ENCODE peak calls at places on chromosome 17, in six cellular contexts. One of them, this sample, is unnamed.

GRCh38 chr17:80051681-80052080 is 15.2 kb downstream of the CCDC40 start:
- DNase-seq in HFF-Myc: no peak
- DNase-seq in Panc1: no peak
- DNase-seq in MM.1S: no peak
- DNase-seq in AG04450: no peak
- DNase-seq in H1: no peak
- DNase-seq in this sample: no peak

GRCh38 chr17:45201457-45201856 is 20.2 kb upstream of the FMNL1 start:
- DNase-seq in Panc1: no peak
- DNase-seq in HFF-Myc: no peak
- DNase-seq in H1: no peak
- DNase-seq in AG04450: no peak
- DNase-seq in MM.1S: no peak
- DNase-seq in this sample: no peak

GRCh38 chr17:44865921-44866320 is 18.2 kb downstream of the HIGD1B start:
- DNase-seq in HFF-Myc: peak; percentile 40
- DNase-seq in H1: no peak
- DNase-seq in MM.1S: no peak
- DNase-seq in Panc1: no peak
- DNase-seq in AG04450: no peak
- DNase-seq in this sample: peak; percentile 53

GRCh38 chr17:39364236-39365025 is 37.0 kb downstream of the FBXL20 start:
- DNase-seq in Panc1: no peak
- DNase-seq in MM.1S: no peak
- DNase-seq in HFF-Myc: no peak
- DNase-seq in AG04450: no peak
- DNase-seq in H1: no peak
- DNase-seq in this sample: no peak

GRCh38 chr17:4706121-4706520 is 2.2 kb upstream of the PELP1 start:
- DNase-seq in Panc1: no peak
- DNase-seq in MM.1S: no peak
- DNase-seq in AG04450: no peak
- DNase-seq in H1: no peak
- DNase-seq in HFF-Myc: no peak
- DNase-seq in this sample: no peak

GRCh38 chr17:50049636-50050035 is 6.3 kb upstream of the ITGA3 start:
- DNase-seq in AG04450: no peak
- DNase-seq in Panc1: no peak
- DNase-seq in HFF-Myc: no peak
- DNase-seq in H1: no peak
- DNase-seq in MM.1S: no peak
- DNase-seq in this sample: no peak

GRCh38 chr17:76281573-76282371 is 16.6 kb downstream of the UBALD2 start:
- DNase-seq in Panc1: no peak
- DNase-seq in AG04450: no peak
- DNase-seq in HFF-Myc: no peak
- DNase-seq in H1: no peak
- DNase-seq in MM.1S: no peak
- DNase-seq in this sample: no peak

GRCh38 chr17:35560703-35561102 is at the start of gene SLFN14:
- DNase-seq in Panc1: no peak
- DNase-seq in AG04450: no peak
- DNase-seq in HFF-Myc: no peak
- DNase-seq in MM.1S: no peak
- DNase-seq in H1: no peak
- DNase-seq in this sample: no peak

GRCh38 chr17:30095507-30096244 is 20.9 kb upstream of the NSRP1 start:
- DNase-seq in Panc1: peak; percentile 61
- DNase-seq in HFF-Myc: no peak
- DNase-seq in MM.1S: peak; percentile 43
- DNase-seq in H1: no peak
- DNase-seq in AG04450: peak; percentile 61
- DNase-seq in this sample: peak; percentile 49

GRCh38 chr17:29778936-29779811 is 150.9 kb downstream of the SSH2 start:
- DNase-seq in Panc1: peak; percentile 35
- DNase-seq in AG04450: no peak
- DNase-seq in H1: no peak
- DNase-seq in HFF-Myc: peak; percentile 26
- DNase-seq in MM.1S: peak; percentile 59
- DNase-seq in this sample: no peak

GRCh38 chr17:16215965-16216316 is 607 bp upstream of the NCOR1 start:
- DNase-seq in H1: no peak
- DNase-seq in HFF-Myc: no peak
- DNase-seq in MM.1S: peak; percentile 78
- DNase-seq in Panc1: no peak
- DNase-seq in AG04450: no peak
- DNase-seq in this sample: no peak

GRCh38 chr17:77487677-77488530 is 347.1 kb downstream of the SEC14L1 start:
- DNase-seq in AG04450: no peak
- DNase-seq in Panc1: no peak
- DNase-seq in MM.1S: no peak
- DNase-seq in H1: no peak
- DNase-seq in HFF-Myc: no peak
- DNase-seq in this sample: no peak

GRCh38 chr17:79781691-79782575 is 4.0 kb downstream of the CBX2 start:
- DNase-seq in Panc1: no peak
- DNase-seq in AG04450: no peak
- DNase-seq in H1: no peak
- DNase-seq in HFF-Myc: no peak
- DNase-seq in MM.1S: no peak
- DNase-seq in this sample: no peak

GRCh38 chr17:70872194-70872593 is 702.9 kb downstream of the KCNJ2 start:
- DNase-seq in HFF-Myc: no peak
- DNase-seq in H1: no peak
- DNase-seq in MM.1S: no peak
- DNase-seq in Panc1: no peak
- DNase-seq in AG04450: no peak
- DNase-seq in this sample: no peak

GRCh38 chr17:63358956-63359355 is 87.2 kb downstream of the CYB561 start:
- DNase-seq in MM.1S: no peak
- DNase-seq in HFF-Myc: no peak
- DNase-seq in AG04450: no peak
- DNase-seq in Panc1: no peak
- DNase-seq in H1: no peak
- DNase-seq in this sample: no peak

GRCh38 chr17:4788807-4789700 is at the start of gene GLTPD2:
- DNase-seq in Panc1: no peak
- DNase-seq in AG04450: no peak
- DNase-seq in HFF-Myc: no peak
- DNase-seq in H1: no peak
- DNase-seq in MM.1S: no peak
- DNase-seq in this sample: no peak

GRCh38 chr17:80362428-80363119 is 52.4 kb upstream of the ENDOV start:
- DNase-seq in AG04450: no peak
- DNase-seq in Panc1: no peak
- DNase-seq in HFF-Myc: peak; percentile 7
- DNase-seq in H1: no peak
- DNase-seq in MM.1S: no peak
- DNase-seq in this sample: no peak

GRCh38 chr17:59149051-59149450 is 5.9 kb downstream of the SKA2 start:
- DNase-seq in H1: no peak
- DNase-seq in MM.1S: no peak
- DNase-seq in HFF-Myc: no peak
- DNase-seq in Panc1: no peak
- DNase-seq in AG04450: no peak
- DNase-seq in this sample: no peak

GRCh38 chr17:81109957-81110356 is 55.4 kb upstream of the PVALEF start:
- DNase-seq in Panc1: no peak
- DNase-seq in MM.1S: no peak
- DNase-seq in AG04450: no peak
- DNase-seq in H1: no peak
- DNase-seq in HFF-Myc: no peak
- DNase-seq in this sample: no peak

GRCh38 chr17:81064746-81065475 is 30.0 kb downstream of the BAIAP2 start:
- DNase-seq in HFF-Myc: no peak
- DNase-seq in MM.1S: no peak
- DNase-seq in H1: no peak
- DNase-seq in AG04450: no peak
- DNase-seq in Panc1: no peak
- DNase-seq in this sample: peak; percentile 63

GRCh38 chr17:55177159-55177913 is 87.4 kb upstream of the HLF start:
- DNase-seq in MM.1S: no peak
- DNase-seq in HFF-Myc: peak; percentile 16
- DNase-seq in Panc1: no peak
- DNase-seq in AG04450: no peak
- DNase-seq in H1: no peak
- DNase-seq in this sample: no peak

GRCh38 chr17:56866496-56866895 is 32.5 kb downstream of the DGKE start:
- DNase-seq in HFF-Myc: no peak
- DNase-seq in AG04450: no peak
- DNase-seq in Panc1: no peak
- DNase-seq in MM.1S: no peak
- DNase-seq in H1: no peak
- DNase-seq in this sample: no peak
- TF ChIP-seq CTCF in HFF-Myc: no peak
- TF ChIP-seq CTCF in AG04450: no peak
- TF ChIP-seq CTCF in Panc1: peak; percentile 41
- TF ChIP-seq CTCF in MM.1S: peak; percentile 6
- TF ChIP-seq CTCF in H1: peak; percentile 51
- TF ChIP-seq CTCF in this sample: no peak

GRCh38 chr17:43550754-43551153 is 4.6 kb upstream of the ETV4 start:
- DNase-seq in H1: no peak
- DNase-seq in Panc1: no peak
- DNase-seq in AG04450: no peak
- DNase-seq in MM.1S: no peak
- DNase-seq in HFF-Myc: no peak
- DNase-seq in this sample: no peak

GRCh38 chr17:43553501-43554018 is 7.4 kb upstream of the ETV4 start:
- DNase-seq in AG04450: no peak
- DNase-seq in MM.1S: no peak
- DNase-seq in HFF-Myc: no peak
- DNase-seq in Panc1: no peak
- DNase-seq in H1: no peak
- DNase-seq in this sample: no peak

GRCh38 chr17:43549496-43549895 is 3.4 kb upstream of the ETV4 start:
- DNase-seq in Panc1: no peak
- DNase-seq in MM.1S: no peak
- DNase-seq in AG04450: no peak
- DNase-seq in HFF-Myc: no peak
- DNase-seq in H1: no peak
- DNase-seq in this sample: no peak

GRCh38 chr17:43554857-43555256 is 8.7 kb upstream of the ETV4 start:
- DNase-seq in AG04450: no peak
- DNase-seq in MM.1S: no peak
- DNase-seq in Panc1: no peak
- DNase-seq in HFF-Myc: no peak
- DNase-seq in H1: no peak
- DNase-seq in this sample: no peak

DNA sequence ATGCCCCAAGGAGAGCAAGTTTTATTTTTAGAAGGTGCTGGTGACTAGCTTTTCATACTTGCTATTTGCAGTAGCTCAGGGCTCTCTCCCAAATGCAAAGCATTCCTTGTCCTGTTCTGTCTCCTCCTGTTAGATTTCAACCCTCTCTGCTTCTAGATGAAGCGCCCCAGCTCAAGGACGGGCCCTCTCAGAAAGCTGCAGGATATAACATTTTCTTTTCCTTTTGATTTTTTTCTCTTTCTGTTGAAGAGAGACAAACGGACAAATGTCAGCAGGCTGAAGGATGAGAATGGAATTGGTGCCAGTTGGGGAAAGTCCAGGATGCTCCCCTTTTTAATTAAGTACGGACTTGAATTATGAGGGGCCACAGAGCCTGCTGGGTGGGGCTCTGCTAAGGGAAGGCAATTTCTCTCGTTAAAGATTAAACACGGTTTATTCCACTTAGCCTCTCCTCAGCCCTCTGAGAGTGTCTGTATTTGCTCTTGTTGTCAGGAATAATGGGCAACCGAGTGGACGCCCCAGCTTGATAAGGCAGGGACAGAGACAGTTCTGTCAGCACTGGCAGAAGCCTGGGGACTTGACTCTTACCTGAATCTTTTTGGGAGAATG is 6.2 kb upstream of the ETV4 start:
- DNase-seq in MM.1S: no peak
- DNase-seq in HFF-Myc: no peak
- DNase-seq in AG04450: no peak
- DNase-seq in Panc1: no peak
- DNase-seq in H1: no peak
- DNase-seq in this sample: no peak
- H3K4me3 ChIP-seq in MM.1S: no peak overlapping the region
- H3K4me3 ChIP-seq in HFF-Myc: no peak overlapping the region
- H3K4me3 ChIP-seq in AG04450: no peak overlapping the region
- H3K4me3 ChIP-seq in Panc1: no peak overlapping the region
- H3K4me3 ChIP-seq in H1: no peak overlapping the region
- H3K4me3 ChIP-seq in this sample: no peak overlapping the region

DNA sequence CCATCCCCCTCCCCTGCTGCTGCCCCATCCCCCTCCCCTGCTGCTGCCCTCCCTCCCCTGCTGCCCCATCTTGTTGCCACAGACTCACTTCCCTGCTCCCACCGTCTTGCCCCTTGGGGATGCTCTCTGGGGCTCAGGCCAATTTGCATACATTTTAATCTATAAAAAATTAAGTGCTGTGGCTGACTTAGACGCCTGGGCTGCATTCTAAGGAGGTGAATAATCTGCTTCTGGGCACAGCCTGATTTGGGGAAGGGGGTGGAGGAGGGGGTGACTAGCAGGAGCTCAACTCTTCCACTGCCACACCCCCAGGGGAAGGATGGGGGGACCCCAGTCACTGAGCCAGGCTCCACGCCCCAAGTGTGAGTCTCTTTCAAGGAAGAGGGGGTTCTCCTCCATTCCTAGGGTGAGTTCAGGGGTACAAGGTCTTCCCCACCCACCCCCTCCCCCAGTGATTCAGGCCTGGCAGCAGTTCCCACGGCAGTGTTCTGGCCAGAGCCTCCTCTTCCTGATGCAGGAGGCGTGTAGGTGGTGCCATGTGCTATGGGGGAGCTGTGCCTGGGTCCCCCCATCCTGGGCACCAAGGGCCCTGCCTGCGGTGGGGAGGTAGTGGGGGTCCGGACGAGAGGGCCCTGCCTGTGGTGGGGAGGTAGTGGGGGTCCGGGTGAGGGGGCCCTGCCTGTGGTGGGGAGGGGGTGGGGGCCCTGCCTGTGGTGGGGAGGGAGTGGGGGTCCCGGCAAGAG is 5.0 kb downstream of the DPH1 start:
- DNase-seq in H1: no peak
- DNase-seq in Panc1: no peak
- DNase-seq in MM.1S: no peak
- DNase-seq in AG04450: no peak
- DNase-seq in HFF-Myc: no peak
- DNase-seq in this sample: peak; percentile 78
- TF ChIP-seq CTCF in H1: no peak
- TF ChIP-seq CTCF in Panc1: no peak
- TF ChIP-seq CTCF in MM.1S: no peak
- TF ChIP-seq CTCF in AG04450: no peak
- TF ChIP-seq CTCF in HFF-Myc: no peak
- TF ChIP-seq CTCF in this sample: no peak

DNA sequence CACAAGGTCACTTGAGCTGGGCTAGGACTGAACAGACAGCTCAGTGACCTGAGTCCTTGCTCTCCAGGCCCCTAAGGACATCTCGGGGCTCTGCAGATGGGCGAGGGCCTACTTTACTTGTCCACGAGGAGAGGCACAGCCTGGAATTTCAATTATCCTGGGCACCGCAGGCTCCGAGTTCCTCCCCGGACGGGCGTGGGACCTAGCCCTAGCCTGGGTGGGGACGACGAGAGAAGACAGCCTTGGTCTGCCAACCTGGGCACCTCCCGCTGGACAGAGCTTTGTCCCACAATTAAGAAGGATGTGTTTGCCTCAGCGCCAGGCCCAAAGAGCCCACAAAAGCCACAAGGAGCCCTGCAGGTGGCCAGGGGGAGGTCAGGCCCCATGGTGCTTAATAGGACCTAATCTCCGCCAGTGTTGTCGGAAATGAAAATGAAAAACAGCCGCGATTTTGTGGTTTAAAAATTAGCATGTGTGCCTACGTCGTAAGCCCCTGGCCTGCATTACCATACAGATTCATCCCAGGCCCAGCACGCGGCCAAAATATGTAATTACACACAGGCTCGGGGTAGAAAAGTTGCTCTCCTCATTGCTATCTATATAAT is 51.4 kb upstream of the LHX1 start:
- DNase-seq in MM.1S: peak; percentile 85
- DNase-seq in Panc1: no peak
- DNase-seq in H1: no peak
- DNase-seq in AG04450: no peak
- DNase-seq in HFF-Myc: no peak
- DNase-seq in this sample: no peak
- H3K4me3 ChIP-seq in MM.1S: no peak overlapping the region
- H3K4me3 ChIP-seq in Panc1: no peak overlapping the region
- H3K4me3 ChIP-seq in H1: no peak overlapping the region
- H3K4me3 ChIP-seq in AG04450: no peak overlapping the region
- H3K4me3 ChIP-seq in HFF-Myc: no peak overlapping the region
- H3K4me3 ChIP-seq in this sample: no peak overlapping the region